ENCODE peak calls at places on chromosome 18, in five cellular contexts. M, O, R, I and H are unnamed samples.

GRCh38 chr18:26771524-26771923 is 94.0 kb downstream of the AQP4 start:
- DNase-seq in M (peak), O (no peak), R (no peak), I (no peak), H (no peak)

GRCh38 chr18:79605481-79605880 is 74.1 kb upstream of the CTDP1 start:
- DNase-seq in M (no peak), O (no peak), R (no peak), I (no peak), H (no peak)

GRCh38 chr18:48136051-48136543 is 205.6 kb upstream of the SMAD2 start:
- DNase-seq in M (no peak), I (no peak), R (no peak), O (no peak), H (no peak)

GRCh38 chr18:24263078-24263477 is 124.2 kb downstream of the CABYR start:
- DNase-seq in I (no peak), O (no peak), M (no peak), R (no peak), H (no peak)

GRCh38 chr18:1846640-1847039 is 724.7 kb downstream of the METTL4 start:
- DNase-seq in R (no peak), I (no peak), O (no peak), M (no peak), H (no peak)

GRCh38 chr18:3279201-3280185 is 17.6 kb downstream of the MYL12B start:
- DNase-seq in I (no peak), R (no peak), M (no peak), O (no peak), H (no peak)

GRCh38 chr18:41075212-41075611 is 879.8 kb upstream of the PIK3C3 start:
- DNase-seq in R (peak), M (no peak), I (peak), O (no peak), H (no peak)

GRCh38 chr18:79366177-79367094 is 29.3 kb upstream of the NFATC1 start:
- DNase-seq in O (no peak), R (peak), M (no peak), I (no peak), H (no peak)

GRCh38 chr18:21897811-21898210 is 157.2 kb downstream of the MIB1 start:
- DNase-seq in M (peak), I (peak), R (peak), O (peak), H (peak)

GRCh38 chr18:79786304-79786703 is 11.4 kb upstream of the KCNG2 start:
- DNase-seq in M (no peak), O (no peak), I (no peak), R (no peak), H (no peak)

GRCh38 chr18:55421612-55422381 is 166.2 kb downstream of the TCF4 start:
- DNase-seq in M (no peak), O (no peak), I (no peak), R (peak), H (no peak)

GRCh38 chr18:48470484-48471180 is 61.4 kb upstream of the ZBTB7C start:
- DNase-seq in I (no peak), M (no peak), O (no peak), R (peak), H (no peak)

GRCh38 chr18:60391571-60392226 is 19.1 kb upstream of the MC4R start:
- DNase-seq in M (no peak), I (peak), R (no peak), O (no peak), H (no peak)

GRCh38 chr18:32930695-32931301 is 158.0 kb upstream of the KLHL14 start:
- DNase-seq in R (peak), I (no peak), M (no peak), O (peak), H (no peak)

GRCh38 chr18:2656237-2657042 is 914 bp downstream of the SMCHD1 start:
- DNase-seq in I (peak), M (peak), R (peak), O (no peak), H (no peak)

GRCh38 chr18:46623541-46623940 is 33.5 kb downstream of the LOXHD1 start:
- DNase-seq in R (no peak), M (no peak), I (no peak), O (no peak), H (no peak)

GRCh38 chr18:58416704-58417683 is 211.9 kb downstream of the ALPK2 start:
- DNase-seq in R (no peak), O (no peak), M (no peak), I (no peak), H (no peak)

GRCh38 chr18:2415656-2416055 is 155.6 kb downstream of the METTL4 start:
- DNase-seq in R (no peak), M (no peak), O (no peak), I (no peak), H (no peak)

GRCh38 chr18:37604032-37604431 is 38.4 kb upstream of the CELF4 start:
- DNase-seq in I (no peak), R (no peak), M (no peak), O (no peak), H (no peak)

GRCh38 chr18:21740474-21740723 is 193 bp upstream of the MIB1 start:
- DNase-seq in M (peak), O (no peak), I (peak), R (no peak), H (peak)

GRCh38 chr18:62672600-62672999 is 42.7 kb upstream of the PHLPP1 start:
- DNase-seq in M (no peak), I (no peak), O (no peak), R (no peak), H (no peak)

GRCh38 chr18:49340446-49340845 is 120.0 kb downstream of the DYM start:
- DNase-seq in M (no peak), R (peak), O (no peak), I (no peak), H (no peak)

GRCh38 chr18:48711651-48712486 is 173.0 kb downstream of the CTIF start:
- DNase-seq in O (peak), I (no peak), R (peak), M (peak), H (no peak)

GRCh38 chr18:71887509-71887908 is 656.6 kb downstream of the CBLN2 start:
- DNase-seq in O (no peak), I (no peak), R (no peak), M (no peak), H (no peak)

GRCh38 chr18:21831413-21831831 is 90.8 kb downstream of the MIB1 start:
- DNase-seq in R (peak), M (no peak), O (no peak), I (no peak), H (no peak)

GRCh38 chr18:73784853-73785252 is 362.8 kb downstream of the FBXO15 start:
- DNase-seq in M (no peak), R (no peak), O (no peak), I (no peak), H (no peak)

GRCh38 chr18:5294113-5294617 is 1.4 kb downstream of the ZBTB14 start:
- DNase-seq in I (no peak), R (no peak), O (no peak), M (no peak), H (no peak)

GRCh38 chr18:72160504-72161445 is 383.4 kb downstream of the CBLN2 start:
- DNase-seq in I (no peak), O (no peak), R (no peak), M (no peak), H (no peak)

GRCh38 chr18:55861266-55861665 is 273.3 kb upstream of the TCF4 start:
- DNase-seq in R (peak), M (peak), I (no peak), O (peak), H (no peak)

GRCh38 chr18:80086281-80086680 is 22.8 kb upstream of the ADNP2 start:
- DNase-seq in R (no peak), O (no peak), I (no peak), M (no peak), H (no peak)

GRCh38 chr18:69980509-69980908 is 32.8 kb upstream of the CD226 start:
- DNase-seq in R (no peak), O (no peak), I (no peak), M (no peak), H (no peak)
- H2BK12ac ChIP-seq in R (no peak), O (no peak), I (no peak), M (no peak), H (no peak)

DNA sequence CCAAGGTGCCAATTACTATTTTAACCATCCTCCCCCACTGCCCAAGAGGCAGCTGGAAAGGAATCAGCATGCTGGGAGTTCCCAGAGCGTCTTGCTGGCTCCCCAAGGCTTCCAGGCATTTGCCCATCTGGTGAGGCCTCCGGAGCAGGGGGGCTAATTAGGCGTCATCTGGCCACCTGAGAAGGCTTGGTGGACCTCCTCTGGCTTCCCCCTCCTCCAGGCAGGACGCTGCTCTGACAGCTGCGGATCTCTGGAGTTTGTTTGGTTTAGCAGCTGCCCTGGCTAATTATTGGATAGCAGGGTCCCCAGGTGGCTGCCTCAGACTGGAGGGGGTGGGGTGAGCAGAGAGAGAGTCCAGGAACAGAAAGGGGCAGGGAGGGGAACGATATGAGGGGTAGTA is 425.2 kb upstream of the MEX3C start:
- DNase-seq in M (no peak), R (no peak), O (peak), I (no peak), H (no peak)
- H2BK12ac ChIP-seq in M (no peak), R (no peak), O (no peak), I (no peak), H (no peak)

GRCh38 chr18:9334351-9335254 is at the start of gene TWSG1:
- DNase-seq in M (peak), O (peak), R (peak), I (peak), H (peak)

GRCh38 chr18:9333441-9334350 is 877 bp upstream of the TWSG1 start:
- DNase-seq in I (peak), O (no peak), R (no peak), M (peak), H (peak)

GRCh38 chr18:9337875-9338274 is 3.3 kb downstream of the TWSG1 start:
- DNase-seq in M (no peak), R (peak), O (no peak), I (no peak), H (no peak)

GRCh38 chr18:9335255-9336045 is 877 bp downstream of the TWSG1 start:
- DNase-seq in M (no peak), O (no peak), R (no peak), I (peak), H (no peak)

GRCh38 chr18:9336827-9337226 is 2.3 kb downstream of the TWSG1 start:
- DNase-seq in M (no peak), I (no peak), R (no peak), O (no peak), H (no peak)
- H2BK12ac ChIP-seq in M (no peak), I (no peak), R (no peak), O (no peak), H (no peak)

DNA sequence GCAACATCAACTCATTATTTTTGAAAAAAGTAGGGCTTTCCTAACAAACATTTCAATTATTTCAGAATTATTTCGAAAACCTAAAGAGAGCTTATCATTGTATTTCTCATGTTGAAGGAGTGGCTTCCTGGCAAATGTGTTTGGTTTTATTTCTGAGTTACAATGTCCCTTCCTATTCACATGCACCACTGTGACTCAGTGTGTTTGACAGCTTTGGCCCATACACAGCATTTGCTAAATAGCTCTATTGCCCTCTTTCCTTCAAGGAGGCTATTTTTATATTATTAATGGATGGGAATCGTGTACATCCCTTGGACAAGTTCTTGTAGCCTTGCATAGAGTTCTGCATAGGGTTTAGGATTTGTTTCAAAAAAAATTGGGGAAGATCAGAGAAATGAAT is 205.8 kb downstream of the PTGR3 start:
- DNase-seq in R (peak), O (no peak), I (no peak), M (no peak), H (no peak)
- H2BK12ac ChIP-seq in R (no peak), O (no peak), I (no peak), M (no peak), H (no peak)

DNA sequence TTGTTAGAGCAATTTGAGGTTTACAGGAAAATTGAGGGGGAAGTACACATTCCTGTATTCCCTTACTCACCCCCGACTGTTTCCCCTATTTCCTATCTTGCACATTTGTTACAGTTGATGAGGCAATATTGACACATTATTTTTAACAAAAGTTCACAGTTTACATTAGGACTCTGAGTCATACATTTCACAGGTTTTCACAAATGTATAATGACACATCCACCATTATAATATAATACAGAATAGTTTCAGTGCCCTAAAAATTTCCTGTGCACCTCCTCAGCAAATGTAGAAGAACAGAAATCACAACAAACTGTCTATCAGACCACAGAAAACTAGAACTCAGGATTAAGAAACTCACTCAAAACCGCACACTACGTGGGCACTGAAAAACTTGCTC is 160.6 kb upstream of the RMP24 start:
- DNase-seq in M (no peak), O (no peak), R (no peak), I (no peak), H (no peak)
- H2BK12ac ChIP-seq in M (no peak), O (no peak), R (no peak), I (no peak), H (no peak)